ENCODE peak calls at places on chromosome 16, in ten cellular contexts. C, P, S, A, G, L, X, Y, M and B are unnamed samples.

GRCh38 chr16:48053346-48053745 is 102.4 kb downstream of the ABCC12 start:
- DNase-seq in L (no peak), G (peak), C (no peak), S (peak), P (peak), X (peak), M (peak), Y (peak), A (no peak), B (no peak)

GRCh38 chr16:87273471-87274030 is 43.6 kb downstream of the C16orf95 start:
- DNase-seq in C (no peak), M (no peak), Y (no peak), P (no peak), G (no peak), S (no peak), X (no peak), L (no peak), A (no peak), B (no peak)

GRCh38 chr16:68902376-68903345 is 59.3 kb downstream of the TANGO6 start:
- DNase-seq in C (peak), G (peak), S (peak), L (peak), P (peak), A (no peak), M (peak), X (peak), Y (peak), B (peak)

GRCh38 chr16:77760800-77761199 is 27.6 kb upstream of the VAT1L start:
- DNase-seq in G (no peak), M (no peak), A (no peak), C (no peak), Y (no peak), L (no peak), P (no peak), X (no peak), S (peak), B (no peak)

GRCh38 chr16:9380221-9380620 is 288.8 kb downstream of the HAPSTR1 start:
- DNase-seq in A (no peak), X (no peak), M (no peak), G (no peak), C (no peak), L (no peak), Y (no peak), P (no peak), S (no peak), B (no peak)

GRCh38 chr16:14302031-14302398 is 230.9 kb downstream of the MRTFB start:
- DNase-seq in G (no peak), L (no peak), Y (peak), X (no peak), A (no peak), S (peak), P (peak), M (peak), C (peak), B (peak)

GRCh38 chr16:29702307-29702706 is 23.3 kb downstream of the QPRT start:
- DNase-seq in X (no peak), C (peak), Y (no peak), P (no peak), M (no peak), A (no peak), S (no peak), G (no peak), L (no peak), B (peak)

GRCh38 chr16:75928295-75928694 is 202.0 kb upstream of the CPHXL start:
- DNase-seq in M (no peak), P (no peak), G (no peak), X (no peak), L (no peak), A (no peak), Y (no peak), S (no peak), C (no peak), B (no peak)

GRCh38 chr16:18803569-18804462 is 2.5 kb upstream of the ARL6IP1 start:
- DNase-seq in P (peak), A (no peak), G (no peak), L (no peak), Y (peak), S (peak), M (peak), X (no peak), C (no peak), B (no peak)

GRCh38 chr16:6725634-6726331 is 606.9 kb upstream of the RBFOX1 start:
- DNase-seq in X (no peak), M (peak), A (no peak), C (no peak), S (no peak), L (no peak), Y (no peak), P (no peak), G (no peak), B (no peak)
- TF ChIP-seq CTCF in X (no peak), M (peak), A (no peak), C (no peak), S (no peak), L (no peak), Y (no peak), P (no peak), G (no peak), B (no peak)

GRCh38 chr16:30951785-30952184 is 2.9 kb downstream of the ORAI3 start:
- DNase-seq in P (peak), Y (peak), S (peak), L (peak), A (no peak), C (no peak), G (no peak), X (no peak), M (no peak), B (no peak)

GRCh38 chr16:30951193-30951592 is 2.3 kb downstream of the ORAI3 start:
- DNase-seq in P (no peak), G (no peak), X (no peak), L (no peak), C (no peak), S (no peak), Y (no peak), M (no peak), A (no peak), B (no peak)

GRCh38 chr16:30949655-30950515 is 1.0 kb downstream of the ORAI3 start:
- DNase-seq in C (peak), L (peak), X (peak), S (peak), Y (peak), P (peak), M (peak), A (peak), G (peak), B (peak)

GRCh38 chr16:30948956-30949654 is at the start of gene ORAI3:
- DNase-seq in P (peak), S (peak), L (peak), A (no peak), C (peak), Y (peak), G (peak), X (peak), M (peak), B (peak)

DNA sequence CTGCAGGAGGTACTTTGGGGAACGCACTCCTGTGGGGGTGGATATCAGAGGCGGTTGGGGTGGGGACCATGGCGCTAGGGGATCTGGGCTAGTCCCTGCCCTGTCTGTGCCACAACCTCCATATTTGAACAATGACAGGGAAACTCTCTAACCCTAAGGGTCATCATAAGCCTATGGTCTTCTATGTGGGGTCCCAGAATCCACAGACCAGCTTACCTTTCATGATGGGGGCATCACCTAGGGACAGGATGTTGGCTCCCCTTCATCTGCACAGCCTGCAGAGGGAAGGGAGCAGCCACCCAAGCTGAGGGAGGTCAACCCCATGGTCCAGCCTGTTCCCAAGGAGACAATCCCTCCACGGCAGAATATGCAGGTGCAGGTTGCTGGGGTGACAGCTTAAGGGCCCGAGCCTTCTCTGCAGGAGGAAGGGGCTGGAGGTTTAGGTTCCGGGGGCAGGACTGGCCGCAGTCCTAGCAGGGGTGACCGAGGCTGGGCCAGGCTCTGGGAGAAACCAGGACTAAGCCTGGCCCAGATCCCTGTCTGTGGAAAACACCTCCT is 1.7 kb downstream of the ORAI3 start:
- DNase-seq in A (no peak), C (no peak), L (no peak), S (no peak), M (no peak), X (no peak), Y (no peak), G (no peak), P (no peak), B (no peak)
- TF ChIP-seq CTCF in A (no peak), C (no peak), L (no peak), S (no peak), M (no peak), X (no peak), Y (no peak), G (no peak), P (no peak), B (no peak)

GRCh38 chr16:61834082-61834481 is 202.2 kb downstream of the CDH8 start:
- DNase-seq in S (no peak), C (no peak), P (no peak), G (no peak), A (no peak), X (no peak), M (no peak), Y (no peak), L (no peak), B (no peak)
- TF ChIP-seq CTCF in S (no peak), C (no peak), P (no peak), G (no peak), A (no peak), X (no peak), M (no peak), Y (no peak), L (no peak), B (no peak)

DNA sequence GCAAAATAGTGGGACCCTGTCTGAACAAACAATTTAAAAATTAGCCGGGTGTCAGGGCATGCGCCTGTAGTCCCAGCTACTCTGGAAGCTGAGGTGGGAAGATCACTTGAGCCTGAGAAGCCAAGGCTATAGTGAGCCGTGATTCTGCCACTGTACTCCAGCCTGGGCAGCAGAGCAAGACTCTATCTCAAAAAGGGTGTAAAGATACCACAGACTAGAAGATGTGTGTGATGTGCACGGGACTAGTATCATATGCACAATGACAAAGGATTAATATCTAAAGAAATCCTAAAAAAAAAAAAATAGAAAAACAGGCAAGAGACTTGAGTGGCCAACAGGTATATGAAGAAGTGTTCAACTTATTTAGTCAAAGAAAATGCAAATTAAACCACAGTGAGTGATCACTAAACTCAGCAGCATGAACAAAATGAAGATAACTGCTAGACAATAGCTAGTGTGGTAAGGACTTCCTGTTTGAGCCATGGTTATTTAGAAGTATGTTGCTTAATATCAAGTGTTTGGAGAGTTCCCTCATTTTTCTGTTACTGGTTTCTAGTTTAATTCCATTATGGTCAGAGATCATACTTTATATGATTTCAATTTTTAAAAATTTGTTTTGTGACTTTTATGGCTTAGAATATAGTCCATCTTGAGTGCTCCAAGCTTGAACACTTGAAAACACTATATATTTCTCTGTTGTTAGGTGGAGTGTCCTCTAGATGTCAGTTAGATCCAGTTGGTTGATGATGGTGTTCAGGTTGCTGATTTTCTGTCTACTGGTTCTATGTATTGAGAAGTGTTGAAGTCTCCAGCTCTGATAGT is 14.7 kb upstream of the SLX4 start:
- DNase-seq in M (no peak), Y (peak), A (no peak), G (no peak), S (peak), P (peak), C (peak), L (no peak), X (no peak), B (no peak)
- TF ChIP-seq CTCF in M (no peak), Y (no peak), A (no peak), G (no peak), S (no peak), P (no peak), C (no peak), L (no peak), X (peak), B (peak)

GRCh38 chr16:19879241-19879792 is 5.3 kb downstream of the GPRC5B start:
- DNase-seq in G (no peak), A (no peak), M (no peak), P (peak), L (peak), Y (peak), S (peak), X (peak), C (no peak), B (no peak)
- TF ChIP-seq CTCF in G (no peak), A (no peak), M (no peak), P (no peak), L (no peak), Y (no peak), S (no peak), X (no peak), C (no peak), B (no peak)